ENCODE peak calls at places on chromosomes 7 and 10, in five cellular contexts. One of them, this sample, is unnamed.
A peak's percentile ranks its signal among the peaks of the same experiment; 100 is the strongest.

GRCh38 chr7:47714669-47715607 is 133.0 kb upstream of the TNS3 start:
- DNase-seq in pancreas: no peak
- DNase-seq in astrocyte: no peak
- DNase-seq in AG09309: no peak
- DNase-seq in brain microvascular endothelial cell: no peak
- DNase-seq in this sample: no peak

GRCh38 chr10:126921974-126922525 is 16.8 kb downstream of the DOCK1 start:
- DNase-seq in pancreas: no peak
- DNase-seq in astrocyte: peak; percentile 86
- DNase-seq in AG09309: peak; percentile 59
- DNase-seq in brain microvascular endothelial cell: peak; percentile 88
- DNase-seq in this sample: peak; percentile 76

GRCh38 chr10:86960003-86960862 is 1.8 kb downstream of the SNCG start:
- DNase-seq in pancreas: peak; percentile 70
- DNase-seq in astrocyte: no peak
- DNase-seq in AG09309: no peak
- DNase-seq in brain microvascular endothelial cell: peak; percentile 39
- DNase-seq in this sample: no peak

GRCh38 chr10:125037145-125037544 is 95.2 kb downstream of the ZRANB1 start:
- DNase-seq in pancreas: no peak
- DNase-seq in astrocyte: peak; percentile 83
- DNase-seq in AG09309: no peak
- DNase-seq in brain microvascular endothelial cell: peak; percentile 87
- DNase-seq in this sample: no peak

GRCh38 chr7:73338321-73338720 is 10.4 kb downstream of the FKBP6 start:
- DNase-seq in pancreas: no peak
- DNase-seq in astrocyte: peak; percentile 5
- DNase-seq in AG09309: no peak
- DNase-seq in brain microvascular endothelial cell: no peak
- DNase-seq in this sample: no peak

GRCh38 chr10:117541405-117541908 is 1.1 kb upstream of the EMX2 start:
- DNase-seq in pancreas: no peak
- DNase-seq in astrocyte: no peak
- DNase-seq in AG09309: no peak
- DNase-seq in brain microvascular endothelial cell: peak; percentile 81
- DNase-seq in this sample: peak; percentile 62

GRCh38 chr10:60114765-60115586 is 208.6 kb upstream of the CCDC6 start:
- DNase-seq in pancreas: no peak
- DNase-seq in astrocyte: peak; percentile 61
- DNase-seq in AG09309: peak; percentile 43
- DNase-seq in brain microvascular endothelial cell: peak; percentile 55
- DNase-seq in this sample: peak; percentile 52

GRCh38 chr10:49000437-49001398 is 61.1 kb upstream of the LRRC18 start:
- DNase-seq in pancreas: no peak
- DNase-seq in astrocyte: no peak
- DNase-seq in AG09309: no peak
- DNase-seq in brain microvascular endothelial cell: no peak
- DNase-seq in this sample: no peak

GRCh38 chr7:124460555-124460954 is 305.0 kb downstream of the GPR37 start:
- DNase-seq in pancreas: no peak
- DNase-seq in astrocyte: no peak
- DNase-seq in AG09309: no peak
- DNase-seq in brain microvascular endothelial cell: no peak
- DNase-seq in this sample: no peak

GRCh38 chr10:112584276-112584675 is 137.3 kb downstream of the VTI1A start:
- DNase-seq in pancreas: no peak
- DNase-seq in astrocyte: peak; percentile 33
- DNase-seq in AG09309: no peak
- DNase-seq in brain microvascular endothelial cell: no peak
- DNase-seq in this sample: no peak

GRCh38 chr7:73980206-73980605 is 47.8 kb upstream of the ELN start:
- DNase-seq in pancreas: peak; percentile 5
- DNase-seq in astrocyte: no peak
- DNase-seq in AG09309: no peak
- DNase-seq in brain microvascular endothelial cell: no peak
- DNase-seq in this sample: no peak

GRCh38 chr10:71278691-71279588 is 40.1 kb upstream of the SLC29A3 start:
- DNase-seq in pancreas: peak; percentile 54
- DNase-seq in astrocyte: no peak
- DNase-seq in AG09309: no peak
- DNase-seq in brain microvascular endothelial cell: no peak
- DNase-seq in this sample: no peak

GRCh38 chr7:94183289-94183749 is 179.2 kb upstream of the BET1 start:
- DNase-seq in pancreas: no peak
- DNase-seq in astrocyte: peak; percentile 100
- DNase-seq in AG09309: peak; percentile 99
- DNase-seq in brain microvascular endothelial cell: peak; percentile 87
- DNase-seq in this sample: peak; percentile 99

GRCh38 chr7:26179422-26179821 is 21.1 kb downstream of the HNRNPA2B1 start:
- DNase-seq in pancreas: no peak
- DNase-seq in astrocyte: no peak
- DNase-seq in AG09309: no peak
- DNase-seq in brain microvascular endothelial cell: no peak
- DNase-seq in this sample: no peak

GRCh38 chr10:18665079-18665478 is 5.8 kb downstream of the ARL5B start:
- DNase-seq in pancreas: no peak
- DNase-seq in astrocyte: no peak
- DNase-seq in AG09309: no peak
- DNase-seq in brain microvascular endothelial cell: no peak
- DNase-seq in this sample: no peak

GRCh38 chr10:42551582-42552187 is 86.7 kb downstream of the ZNF33B start:
- DNase-seq in pancreas: no peak
- DNase-seq in astrocyte: no peak
- DNase-seq in AG09309: no peak
- DNase-seq in brain microvascular endothelial cell: peak; percentile 1
- DNase-seq in this sample: no peak

GRCh38 chr10:71621263-71621751 is 98.3 kb downstream of the C10orf105 start:
- DNase-seq in pancreas: no peak
- DNase-seq in astrocyte: no peak
- DNase-seq in AG09309: no peak
- DNase-seq in brain microvascular endothelial cell: no peak
- DNase-seq in this sample: no peak

GRCh38 chr7:35571596-35572240 is 123.2 kb downstream of the HERPUD2 start:
- DNase-seq in pancreas: no peak
- DNase-seq in astrocyte: no peak
- DNase-seq in AG09309: no peak
- DNase-seq in brain microvascular endothelial cell: no peak
- DNase-seq in this sample: no peak

GRCh38 chr7:29538322-29538874 is 25.2 kb upstream of the PRR15 start:
- DNase-seq in pancreas: no peak
- DNase-seq in astrocyte: no peak
- DNase-seq in AG09309: no peak
- DNase-seq in brain microvascular endothelial cell: no peak
- DNase-seq in this sample: no peak

GRCh38 chr10:34121974-34122282 is 693.2 kb downstream of the PARD3 start:
- DNase-seq in pancreas: no peak
- DNase-seq in astrocyte: peak; percentile 78
- DNase-seq in AG09309: no peak
- DNase-seq in brain microvascular endothelial cell: peak; percentile 62
- DNase-seq in this sample: no peak

GRCh38 chr10:123359539-123359938 is 205.3 kb downstream of the BUB3 start:
- DNase-seq in pancreas: no peak
- DNase-seq in astrocyte: no peak
- DNase-seq in AG09309: no peak
- DNase-seq in brain microvascular endothelial cell: no peak
- DNase-seq in this sample: no peak

GRCh38 chr10:72319416-72320254 is 35.1 kb downstream of the DNAJB12 start:
- DNase-seq in pancreas: peak; percentile 93
- DNase-seq in astrocyte: peak; percentile 69
- DNase-seq in AG09309: peak; percentile 71
- DNase-seq in brain microvascular endothelial cell: peak; percentile 82
- DNase-seq in this sample: no peak

GRCh38 chr10:34290412-34291082 is 524.5 kb downstream of the PARD3 start:
- DNase-seq in pancreas: no peak
- DNase-seq in astrocyte: peak; percentile 89
- DNase-seq in AG09309: no peak
- DNase-seq in brain microvascular endothelial cell: peak; percentile 91
- DNase-seq in this sample: peak; percentile 41

GRCh38 chr10:48900296-48900695 is 39.3 kb downstream of the LRRC18 start:
- DNase-seq in pancreas: no peak
- DNase-seq in astrocyte: no peak
- DNase-seq in AG09309: no peak
- DNase-seq in brain microvascular endothelial cell: no peak
- DNase-seq in this sample: no peak

GRCh38 chr10:6746782-6747181 is 166.7 kb upstream of the PRKCQ start:
- DNase-seq in pancreas: no peak
- DNase-seq in astrocyte: no peak
- DNase-seq in AG09309: no peak
- DNase-seq in brain microvascular endothelial cell: no peak
- DNase-seq in this sample: no peak
- TF ChIP-seq CTCF in pancreas: no peak
- TF ChIP-seq CTCF in astrocyte: no peak
- TF ChIP-seq CTCF in AG09309: no peak
- TF ChIP-seq CTCF in brain microvascular endothelial cell: no peak
- TF ChIP-seq CTCF in this sample: no peak

DNA sequence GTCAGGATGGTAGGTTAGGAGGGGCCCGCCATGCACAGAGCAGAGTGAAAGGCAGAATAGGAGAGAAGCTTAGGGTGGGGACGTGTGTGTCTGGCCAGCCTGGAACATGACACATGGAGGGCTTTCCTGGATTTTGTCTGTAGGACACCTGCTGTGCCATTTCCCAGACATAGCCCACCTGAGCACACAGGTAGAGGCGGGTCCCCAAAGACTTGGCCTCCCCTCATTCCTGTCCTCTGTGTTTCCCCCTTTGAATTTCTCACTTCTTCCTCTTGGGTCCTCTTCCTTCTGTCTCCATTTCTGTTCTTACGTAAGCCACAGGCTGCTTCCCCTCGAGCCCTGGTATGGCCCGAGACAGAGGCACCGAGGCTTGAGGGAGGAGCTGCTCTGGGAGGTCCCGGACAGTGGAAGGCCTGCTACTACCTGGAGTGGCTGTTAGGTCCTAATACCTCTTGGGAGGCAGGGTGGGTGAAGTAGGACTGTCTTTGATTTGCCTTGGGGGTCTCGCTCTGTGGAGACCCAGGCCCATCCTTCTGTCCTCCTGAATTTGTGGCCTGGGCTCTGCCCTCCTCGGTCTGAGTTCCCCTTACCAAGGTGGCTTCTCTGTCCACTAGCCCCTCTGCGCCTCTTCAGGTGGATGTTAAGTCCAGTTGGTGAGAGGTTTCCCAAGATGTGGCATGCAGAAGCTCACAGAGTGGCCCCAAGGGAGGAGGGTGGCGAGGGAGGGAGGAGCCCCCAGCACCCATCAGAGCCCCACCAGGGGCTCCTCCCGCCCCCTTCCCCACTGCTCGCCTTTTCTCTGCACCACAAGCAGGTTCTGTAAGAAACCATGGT is 5.5 kb downstream of the ZNF775 start:
- DNase-seq in pancreas: peak; percentile 32
- DNase-seq in astrocyte: no peak
- DNase-seq in AG09309: no peak
- DNase-seq in brain microvascular endothelial cell: no peak
- DNase-seq in this sample: no peak
- H3K4me3 ChIP-seq in pancreas: no peak overlapping the region
- H3K4me3 ChIP-seq in astrocyte: no peak overlapping the region
- H3K4me3 ChIP-seq in AG09309: no peak overlapping the region
- H3K4me3 ChIP-seq in brain microvascular endothelial cell: no peak overlapping the region
- H3K4me3 ChIP-seq in this sample: no peak overlapping the region

DNA sequence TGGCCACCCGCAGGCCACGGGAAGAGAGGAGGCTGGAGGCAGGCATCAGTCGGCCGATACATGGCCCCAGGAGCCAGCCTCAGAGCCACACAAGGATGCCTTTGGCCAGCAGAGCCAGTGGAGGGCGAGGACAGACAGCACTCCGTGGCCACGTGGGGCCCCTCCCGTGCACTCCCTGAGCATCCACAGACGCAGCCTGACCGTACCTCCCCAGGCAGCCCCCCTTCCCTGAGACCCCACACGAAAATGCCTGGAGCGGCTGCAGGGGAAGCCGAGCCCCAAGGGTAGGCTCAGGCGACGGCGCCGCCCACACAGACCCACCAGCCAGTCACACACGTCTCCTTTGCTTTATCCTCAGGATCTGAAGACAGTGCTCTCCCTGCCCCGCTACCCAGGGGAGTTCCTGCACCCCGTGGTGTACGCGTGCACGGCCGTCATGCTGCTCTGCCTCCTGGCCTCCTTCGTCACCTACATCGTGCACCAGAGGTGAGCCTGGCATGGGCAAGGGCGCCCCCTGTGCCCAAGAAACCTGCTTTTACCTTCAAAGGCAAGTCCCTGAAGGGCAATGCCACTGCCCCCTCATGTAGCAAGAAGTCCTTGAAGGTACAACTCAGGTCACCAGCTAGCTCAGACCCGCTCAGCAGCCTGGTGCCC is 9.0 kb downstream of the ADGRA1 start:
- DNase-seq in pancreas: peak; percentile 52
- DNase-seq in astrocyte: no peak
- DNase-seq in AG09309: no peak
- DNase-seq in brain microvascular endothelial cell: no peak
- DNase-seq in this sample: no peak
- TF ChIP-seq CTCF in pancreas: no peak
- TF ChIP-seq CTCF in astrocyte: no peak
- TF ChIP-seq CTCF in AG09309: no peak
- TF ChIP-seq CTCF in brain microvascular endothelial cell: no peak
- TF ChIP-seq CTCF in this sample: no peak

GRCh38 chr7:15947749-15948148 is 261.3 kb upstream of the MEOX2 start:
- DNase-seq in pancreas: no peak
- DNase-seq in astrocyte: no peak
- DNase-seq in AG09309: no peak
- DNase-seq in brain microvascular endothelial cell: no peak
- DNase-seq in this sample: peak; percentile 17
- H3K4me3 ChIP-seq in pancreas: no peak overlapping the region
- H3K4me3 ChIP-seq in astrocyte: no peak overlapping the region
- H3K4me3 ChIP-seq in AG09309: no peak overlapping the region
- H3K4me3 ChIP-seq in brain microvascular endothelial cell: no peak overlapping the region
- H3K4me3 ChIP-seq in this sample: no peak overlapping the region

DNA sequence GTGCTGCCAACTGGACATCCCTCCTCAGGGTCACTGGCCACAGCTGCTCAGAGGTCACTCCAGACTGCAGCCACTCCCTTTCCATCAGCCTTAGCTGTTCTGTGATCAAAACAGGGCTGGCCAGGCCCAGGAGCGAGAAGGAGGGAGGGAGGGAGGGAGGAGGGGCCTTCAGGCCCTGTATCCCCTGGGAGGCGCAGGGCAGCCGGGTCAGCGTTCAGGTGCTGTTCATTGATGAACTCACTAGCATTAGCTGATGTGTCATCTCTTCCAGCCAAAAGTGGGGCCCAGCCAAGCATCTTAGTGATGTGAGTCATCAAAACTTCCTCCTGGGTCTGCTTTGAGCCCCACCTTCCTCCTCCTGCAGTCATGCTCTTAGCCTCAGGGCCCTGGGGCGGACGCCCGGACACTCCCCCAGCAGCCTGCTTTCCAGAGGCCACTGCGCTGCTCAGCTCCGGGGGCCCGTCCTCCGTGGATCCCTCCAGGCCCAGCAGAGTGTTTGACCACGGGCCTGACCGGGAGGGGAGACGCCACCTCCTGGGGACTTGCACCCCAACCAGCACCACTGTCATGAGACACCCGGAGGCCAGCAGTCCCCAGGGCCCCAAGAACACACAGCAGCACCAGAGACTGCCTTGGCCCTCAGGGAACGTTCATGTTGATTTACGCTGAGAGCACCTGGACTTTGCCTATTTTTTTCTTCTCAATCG is 149.2 kb downstream of the PRKAG2 start:
- DNase-seq in pancreas: no peak
- DNase-seq in astrocyte: peak; percentile 94
- DNase-seq in AG09309: peak; percentile 83
- DNase-seq in brain microvascular endothelial cell: peak; percentile 90
- DNase-seq in this sample: peak; percentile 81
- TF ChIP-seq CTCF in pancreas: no peak
- TF ChIP-seq CTCF in astrocyte: no peak
- TF ChIP-seq CTCF in AG09309: no peak
- TF ChIP-seq CTCF in brain microvascular endothelial cell: no peak
- TF ChIP-seq CTCF in this sample: no peak